ENCODE peak calls at places on chromosomes 11 and 22, in six cellular contexts. S is RWPE1, B is DND-41, O is coronary artery, U is body of pancreas, V is breast epithelium. P is an unnamed sample.

GRCh38 chr11:13354335-13354734 is 76.7 kb downstream of the BMAL1 start:
- DNase-seq in S (no peak), B (no peak), O (no peak), U (no peak), V (no peak), P (no peak)

GRCh38 chr11:114077482-114078305 is 18.2 kb downstream of the ZBTB16 start:
- DNase-seq in S (no peak), B (no peak), O (no peak), U (no peak), V (no peak), P (no peak)

GRCh38 chr11:127461575-127462344 is 461.2 kb upstream of the KIRREL3 start:
- DNase-seq in S (no peak), B (no peak), O (no peak), U (no peak), V (no peak), P (no peak)

GRCh38 chr22:24077416-24077815 is 66.3 kb downstream of the CABIN1 start:
- DNase-seq in S (no peak), B (no peak), O (no peak), U (no peak), V (no peak), P (no peak)

GRCh38 chr11:6667733-6668374 is 12.2 kb upstream of the DCHS1 start:
- DNase-seq in S (peak; percentile 19), B (peak; percentile 26), O (no peak), U (no peak), V (no peak), P (no peak)

GRCh38 chr11:120882237-120882636 is 141.7 kb upstream of the TBCEL start:
- DNase-seq in S (no peak), B (no peak), O (no peak), U (no peak), V (no peak), P (no peak)

GRCh38 chr11:78583889-78584288 is 9.2 kb upstream of the NARS2 start:
- DNase-seq in S (no peak), B (no peak), O (no peak), U (no peak), V (no peak), P (no peak)

GRCh38 chr11:103682318-103683184 is 353.9 kb upstream of the DDI1 start:
- DNase-seq in S (peak; percentile 19), B (peak; percentile 66), O (peak; percentile 76), U (peak; percentile 73), V (no peak), P (peak; percentile 49)

GRCh38 chr11:72764503-72764902 is 12.3 kb upstream of the ARAP1 start:
- DNase-seq in S (no peak), B (no peak), O (no peak), U (no peak), V (no peak), P (no peak)

GRCh38 chr11:123159146-123159857 is 35.7 kb downstream of the CLMP start:
- DNase-seq in S (no peak), B (no peak), O (no peak), U (peak; percentile 24), V (no peak), P (no peak)

GRCh38 chr11:112453601-112454577 is 193.2 kb upstream of the PLET1 start:
- DNase-seq in S (peak; percentile 55), B (peak; percentile 37), O (no peak), U (peak; percentile 22), V (no peak), P (no peak)

GRCh38 chr22:31639640-31640039 is 22.4 kb downstream of the PISD start:
- DNase-seq in S (no peak), B (no peak), O (no peak), U (no peak), V (no peak), P (no peak)

GRCh38 chr22:31637938-31638618 is 23.9 kb downstream of the PISD start:
- DNase-seq in S (no peak), B (no peak), O (no peak), U (no peak), V (no peak), P (no peak)

GRCh38 chr22:31635638-31636306 is 26.2 kb downstream of the PISD start:
- DNase-seq in S (no peak), B (no peak), O (no peak), U (peak; percentile 71), V (no peak), P (no peak)

DNA sequence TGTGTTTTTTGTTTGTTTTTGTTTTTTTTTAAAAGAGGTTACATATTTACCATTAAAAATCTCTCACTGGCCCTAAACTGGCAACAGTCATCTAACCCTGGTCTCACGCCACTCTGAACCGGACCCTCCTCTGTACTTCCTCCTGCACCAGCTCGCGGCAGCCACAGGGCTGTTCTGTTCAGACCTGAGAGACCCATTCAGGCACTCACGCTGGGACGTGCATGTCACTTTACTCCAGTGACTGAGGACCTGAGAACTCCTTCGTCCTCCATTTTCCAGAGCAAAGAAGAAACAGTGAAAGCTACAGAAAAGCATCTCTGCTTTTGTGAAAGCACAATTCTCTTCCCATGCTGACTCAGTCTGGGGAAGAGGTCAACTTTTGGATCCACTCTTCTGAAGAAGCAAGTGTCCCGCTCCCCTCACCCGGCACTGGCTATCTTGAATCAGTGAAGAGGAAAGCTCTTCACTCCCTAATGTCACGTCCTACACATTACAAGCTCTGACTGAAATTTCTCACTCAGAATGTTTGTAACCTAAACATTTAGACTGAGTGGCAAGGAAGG is 24.6 kb downstream of the PISD start:
- DNase-seq in S (no peak), B (no peak), O (no peak), U (no peak), V (no peak), P (no peak)
- TF ChIP-seq CTCF in S (no peak), B (no peak), O (no peak), U (no peak), V (no peak), P (no peak)

DNA sequence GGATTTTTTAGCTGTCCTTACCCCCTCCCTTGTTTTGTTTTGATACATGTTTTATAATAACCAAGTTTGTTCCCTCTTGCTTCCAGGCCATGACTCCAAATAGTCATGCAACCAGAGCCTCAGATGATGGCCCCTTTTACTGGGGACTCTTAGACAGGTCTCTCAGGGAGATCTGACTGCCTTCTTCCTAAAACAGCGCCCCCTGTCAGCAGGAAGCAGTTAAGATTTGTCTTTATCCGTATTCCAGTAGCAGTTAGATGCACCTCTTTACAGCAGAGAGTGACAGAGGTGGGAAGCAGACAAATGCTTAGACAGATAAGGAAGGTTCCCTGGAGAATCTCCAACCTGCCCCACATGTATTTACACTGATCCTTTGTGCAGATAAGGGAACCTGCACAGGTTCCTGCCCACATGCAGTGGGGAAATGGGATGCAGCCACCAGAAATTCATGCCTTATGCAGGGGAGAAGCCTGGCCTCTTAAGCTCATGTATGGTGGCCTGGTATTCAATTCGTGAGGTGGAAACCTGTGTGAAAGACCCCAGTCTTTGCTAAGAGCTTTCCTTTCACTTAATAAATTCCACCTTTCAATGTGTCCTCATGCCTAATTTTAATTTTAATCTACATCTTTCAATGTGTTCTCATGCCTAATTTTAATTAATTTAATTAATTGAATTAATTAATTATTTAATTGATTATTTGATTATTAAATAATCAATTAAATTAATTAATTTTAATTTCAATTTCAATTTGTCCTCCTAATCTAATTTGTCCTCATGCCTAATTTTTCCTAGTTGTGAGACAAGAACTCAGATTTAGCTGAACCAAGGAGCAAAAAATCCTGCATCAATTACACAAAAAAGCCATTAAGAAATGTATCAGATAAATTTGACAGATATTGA is 11.5 kb upstream of the GLYAT start:
- DNase-seq in S (no peak), B (no peak), O (no peak), U (no peak), V (no peak), P (no peak)
- TF ChIP-seq CTCF in S (no peak), B (peak; percentile 37), O (no peak), U (no peak), V (no peak), P (no peak)

GRCh38 chr11:32334822-32335221 is 100.5 kb downstream of the WT1 start:
- DNase-seq in S (no peak), B (peak; percentile 20), O (no peak), U (no peak), V (no peak), P (no peak)
- TF ChIP-seq CTCF in S (no peak), B (peak; percentile 44), O (no peak), U (peak; percentile 6), V (no peak), P (peak; percentile 36)

GRCh38 chr11:119482561-119483001 is 59.6 kb upstream of the THY1 start:
- DNase-seq in S (no peak), B (no peak), O (peak; percentile 50), U (peak; percentile 11), V (peak; percentile 36), P (no peak)
- TF ChIP-seq CTCF in S (no peak), B (no peak), O (no peak), U (no peak), V (no peak), P (no peak)

DNA sequence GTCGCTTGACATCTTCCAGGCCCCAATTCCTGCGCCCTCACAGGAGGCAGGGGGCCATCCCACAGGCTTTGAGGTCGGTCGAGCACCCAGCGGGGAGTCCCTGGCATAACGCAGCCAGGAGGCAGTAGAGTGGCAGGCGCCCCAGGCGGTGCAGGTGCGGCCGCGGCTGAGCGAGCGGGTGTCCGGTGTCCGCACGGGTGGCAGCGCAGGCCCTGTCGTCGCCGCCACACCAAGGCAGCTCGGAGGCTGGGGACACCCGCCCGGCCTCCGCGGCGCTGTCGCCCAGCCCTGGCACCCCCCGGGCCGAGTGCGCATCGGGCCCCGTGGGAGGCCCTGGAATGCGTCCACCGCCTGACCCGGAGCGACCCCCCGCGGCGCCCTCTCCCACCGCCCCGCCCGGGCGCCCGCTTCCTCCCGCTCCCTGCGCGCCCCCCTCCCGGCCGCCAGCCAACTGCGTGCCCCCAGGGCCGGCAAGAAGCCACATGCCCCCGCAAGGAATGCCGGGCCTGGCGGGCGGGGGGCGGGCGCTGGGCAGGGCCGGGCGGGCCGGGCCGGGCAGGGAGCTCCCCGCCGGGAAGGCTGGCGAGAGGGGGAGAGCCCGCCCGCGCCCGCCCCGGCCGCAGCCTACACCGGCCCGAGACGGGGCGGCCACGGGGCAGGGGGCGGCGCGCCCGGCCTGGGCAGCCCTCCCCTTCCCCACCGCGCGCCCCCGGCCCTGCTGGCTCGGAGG is 33.9 kb downstream of the PRDM11 start:
- DNase-seq in S (peak; percentile 78), B (no peak), O (no peak), U (peak; percentile 77), V (peak; percentile 67), P (peak; percentile 56)
- TF ChIP-seq CTCF in S (peak; percentile 46), B (no peak), O (peak; percentile 27), U (peak; percentile 70), V (peak; percentile 29), P (peak; percentile 55)